ENCODE peak calls at places on chromosomes 12 and 14, in seven cellular contexts. D is LHCN-M2; F is EH; M is pulmonary artery endothelial cell; O is left cardiac atrium; I is naive thymus-derived CD8-positive, alpha-beta T cell; C is CD8-positive, alpha-beta T cell. L is an unnamed sample.

GRCh38 chr14:38616959-38617358 is 361.1 kb upstream of the CLEC14A start:
- DNase-seq in D (peak; percentile 31), I (no peak), C (no peak), M (no peak), O (no peak), F (peak; percentile 21), L (no peak)

GRCh38 chr14:26548431-26548830 is 49.4 kb downstream of the NOVA1 start:
- DNase-seq in F (no peak), O (no peak), D (peak; percentile 0), M (no peak), C (no peak), I (no peak), L (no peak)

GRCh38 chr12:28699029-28699428 is 450.0 kb upstream of the FAR2 start:
- DNase-seq in F (peak; percentile 30), C (no peak), D (no peak), M (no peak), I (no peak), O (no peak), L (no peak)

GRCh38 chr14:104827173-104828055 is 26.5 kb downstream of the ZBTB42 start:
- DNase-seq in F (peak; percentile 38), D (no peak), C (peak; percentile 37), M (no peak), I (peak; percentile 76), O (no peak), L (peak; percentile 89)

GRCh38 chr12:130809791-130810190 is 29.3 kb downstream of the STX2 start:
- DNase-seq in D (no peak), M (no peak), C (no peak), I (no peak), F (no peak), O (no peak), L (no peak)

GRCh38 chr12:116360579-116361403 is 83.3 kb upstream of the MED13L start:
- DNase-seq in I (no peak), F (no peak), D (no peak), C (no peak), M (no peak), O (no peak), L (no peak)

GRCh38 chr14:93944348-93945069 is 17.4 kb downstream of the FAM181A start:
- DNase-seq in C (no peak), F (no peak), M (no peak), O (no peak), I (no peak), D (no peak), L (no peak)

GRCh38 chr12:989751-990278 is 1.2 kb upstream of the ERC1 start:
- DNase-seq in M (peak; percentile 29), F (peak; percentile 86), D (peak; percentile 79), C (no peak), I (no peak), O (peak; percentile 38), L (peak; percentile 36)

GRCh38 chr14:73740921-73741326 is 26.7 kb upstream of the PNMA1 start:
- DNase-seq in M (no peak), I (no peak), O (peak; percentile 85), F (no peak), C (no peak), D (peak; percentile 36), L (no peak)

GRCh38 chr12:129961111-129961510 is 57.3 kb upstream of the TMEM132D start:
- DNase-seq in F (no peak), C (no peak), I (no peak), M (no peak), D (no peak), O (no peak), L (no peak)

GRCh38 chr14:73748858-73749357 is 34.7 kb upstream of the PNMA1 start:
- DNase-seq in O (no peak), M (no peak), D (no peak), C (no peak), I (no peak), F (no peak), L (no peak)

GRCh38 chr12:4144676-4145075 is 128.9 kb upstream of the CCND2 start:
- DNase-seq in D (no peak), I (no peak), C (no peak), M (no peak), O (no peak), F (no peak), L (no peak)

GRCh38 chr14:53470351-53471043 is 317.4 kb upstream of the DDHD1 start:
- DNase-seq in I (no peak), D (peak; percentile 13), C (no peak), M (no peak), O (peak; percentile 30), F (peak; percentile 37), L (no peak)

GRCh38 chr14:23366163-23366921 is 1.4 kb upstream of the EFS start:
- DNase-seq in I (no peak), M (no peak), D (no peak), O (peak; percentile 62), F (peak; percentile 79), C (no peak), L (no peak)

GRCh38 chr14:105863296-105864108 is 337.1 kb downstream of the TMEM121 start:
- DNase-seq in I (peak; percentile 50), F (no peak), M (no peak), D (no peak), C (no peak), O (peak; percentile 10), L (peak; percentile 22)

GRCh38 chr14:101819251-101819990 is 57.9 kb downstream of the PPP2R5C start:
- DNase-seq in I (peak; percentile 88), D (no peak), C (peak; percentile 68), O (no peak), M (no peak), F (no peak), L (no peak)

GRCh38 chr14:95895720-95896119 is 19.1 kb downstream of the TUNAR start:
- DNase-seq in I (no peak), C (no peak), M (no peak), O (no peak), F (no peak), D (no peak), L (no peak)

GRCh38 chr12:15458008-15458407 is 135.7 kb downstream of the PTPRO start:
- DNase-seq in F (no peak), M (no peak), I (no peak), D (no peak), C (no peak), O (no peak), L (no peak)

GRCh38 chr14:106551265-106551664 is 1024.9 kb downstream of the TMEM121 start:
- DNase-seq in D (no peak), F (no peak), M (no peak), I (no peak), O (no peak), C (no peak), L (no peak)

GRCh38 chr14:102539544-102540309 is 30.2 kb upstream of the ANKRD9 start:
- DNase-seq in D (no peak), F (peak; percentile 71), M (no peak), I (no peak), C (no peak), O (peak; percentile 59), L (peak; percentile 9)

GRCh38 chr14:24403294-24404013 is 4.7 kb downstream of the NYNRIN start:
- DNase-seq in I (no peak), F (peak; percentile 83), M (no peak), D (peak; percentile 30), O (no peak), C (no peak), L (no peak)

GRCh38 chr12:53478865-53479264 is 20.4 kb downstream of the MAP3K12 start:
- DNase-seq in F (no peak), C (no peak), O (no peak), I (no peak), M (no peak), D (no peak), L (no peak)

GRCh38 chr14:54839681-54840080 is 62.9 kb downstream of the GCH1 start:
- DNase-seq in C (no peak), M (no peak), F (no peak), D (no peak), O (peak; percentile 27), I (no peak), L (no peak)

GRCh38 chr12:131028587-131029338 is 75.1 kb downstream of the ADGRD1 start:
- DNase-seq in F (no peak), C (no peak), I (no peak), O (peak; percentile 68), M (no peak), D (no peak), L (no peak)

GRCh38 chr14:95523051-95523817 is 6.8 kb upstream of the SYNE3 start:
- DNase-seq in I (peak; percentile 19), O (no peak), F (peak; percentile 41), M (no peak), C (no peak), D (no peak), L (no peak)

GRCh38 chr12:132610051-132610759 is at the start of gene LRCOL1:
- DNase-seq in O (peak; percentile 67), C (no peak), D (no peak), M (no peak), I (no peak), F (peak; percentile 83), L (no peak)

GRCh38 chr12:114669501-114670256 is 14.3 kb downstream of the TBX3 start:
- DNase-seq in D (no peak), M (no peak), I (no peak), O (no peak), F (peak; percentile 83), C (no peak), L (no peak)

GRCh38 chr14:105294142-105294597 is 6.6 kb downstream of the BRF1 start:
- DNase-seq in C (peak; percentile 53), O (peak; percentile 78), I (peak; percentile 90), M (peak; percentile 71), F (peak; percentile 48), D (peak; percentile 34), L (peak; percentile 51)

GRCh38 chr12:58640314-58640713 is 280.0 kb downstream of the LRIG3 start:
- DNase-seq in O (no peak), I (no peak), F (peak; percentile 13), D (no peak), C (no peak), M (no peak), L (no peak)

GRCh38 chr14:99560946-99561683 is 42.9 kb downstream of the CCDC85C start:
- DNase-seq in D (no peak), O (no peak), M (no peak), I (no peak), F (no peak), C (no peak), L (no peak)

GRCh38 chr12:68896881-68897540 is 36.0 kb downstream of the CPM start:
- DNase-seq in O (no peak), D (peak; percentile 17), M (no peak), F (no peak), I (no peak), C (no peak), L (no peak)

GRCh38 chr12:13223176-13223806 is 26.8 kb downstream of the EMP1 start:
- DNase-seq in F (peak; percentile 97), D (peak; percentile 71), M (no peak), C (no peak), I (no peak), O (no peak), L (no peak)

GRCh38 chr14:68627868-68628604 is 164.8 kb downstream of the ZFP36L1 start:
- DNase-seq in F (no peak), C (peak; percentile 38), O (peak; percentile 77), D (no peak), I (peak; percentile 76), M (no peak), L (peak; percentile 83)

GRCh38 chr12:123469978-123470377 is 12.0 kb downstream of the SNRNP35 start:
- DNase-seq in M (no peak), F (no peak), D (no peak), C (no peak), I (no peak), O (no peak), L (no peak)

GRCh38 chr12:77947746-77948145 is 117.1 kb downstream of the NAV3 start:
- DNase-seq in F (no peak), C (no peak), M (no peak), I (no peak), D (no peak), O (no peak), L (no peak)

GRCh38 chr12:27807063-27807703 is 27.1 kb upstream of the MANSC4 start:
- DNase-seq in O (no peak), D (no peak), M (no peak), C (peak; percentile 6), I (no peak), F (no peak), L (no peak)

GRCh38 chr12:19778111-19778688 is 338.9 kb downstream of the AEBP2 start:
- DNase-seq in D (peak; percentile 44), M (peak; percentile 17), O (no peak), F (peak; percentile 62), I (no peak), C (no peak), L (no peak)

GRCh38 chr14:105528859-105529505 is 2.6 kb downstream of the TMEM121 start:
- DNase-seq in D (no peak), C (no peak), M (no peak), O (peak; percentile 39), F (no peak), I (peak; percentile 69), L (peak; percentile 59)